ENCODE peak calls at places on chromosomes 2 and 18, in five cellular contexts. B, F, T, W and C are unnamed samples.
A peak's percentile ranks its signal among the peaks of the same experiment; 100 is the strongest.

GRCh38 chr2:240340361-240340761 is 95.1 kb upstream of the GPC1 start:
- DNase-seq in F (no peak), T (no peak), W (no peak), B (no peak), C (no peak)

GRCh38 chr2:85605406-85606115 is 3.1 kb upstream of the TMEM150A start:
- DNase-seq in B (no peak), W (no peak), T (no peak), F (peak; percentile 72), C (peak; percentile 82)

GRCh38 chr2:210072922-210073509 is 70.6 kb downstream of the RPE start:
- DNase-seq in T (no peak), W (no peak), B (no peak), F (peak; percentile 73), C (peak; percentile 16)

GRCh38 chr18:49016648-49017539 is 66.1 kb upstream of the SMAD7 start:
- DNase-seq in W (peak; percentile 48), T (no peak), F (peak; percentile 84), B (no peak), C (peak; percentile 80)

GRCh38 chr2:127415593-127416485 is 2.4 kb upstream of the PROC start:
- DNase-seq in F (no peak), B (peak; percentile 77), W (peak; percentile 88), T (peak; percentile 79), C (no peak)

GRCh38 chr2:69416147-69416546 is 21.1 kb downstream of the NFU1 start:
- DNase-seq in F (no peak), T (no peak), B (no peak), W (no peak), C (no peak)

GRCh38 chr2:236343400-236344161 is 79.4 kb upstream of the ASB18 start:
- DNase-seq in F (peak; percentile 73), T (peak; percentile 47), B (peak; percentile 44), W (peak; percentile 68), C (peak; percentile 73)

GRCh38 chr18:44937985-44938384 is 257.3 kb downstream of the SETBP1 start:
- DNase-seq in T (no peak), B (no peak), F (no peak), W (no peak), C (no peak)

GRCh38 chr2:71943238-71944182 is 204.2 kb downstream of the CYP26B1 start:
- DNase-seq in B (no peak), W (peak; percentile 21), F (peak; percentile 62), T (no peak), C (no peak)

GRCh38 chr2:14693874-14694273 is 61.4 kb downstream of the LRATD1 start:
- DNase-seq in T (no peak), W (no peak), B (no peak), F (no peak), C (no peak)

GRCh38 chr2:30622452-30622851 is 175.4 kb downstream of the LCLAT1 start:
- DNase-seq in F (no peak), T (no peak), B (peak; percentile 24), W (no peak), C (no peak)

GRCh38 chr2:162261032-162261945 is 18.0 kb upstream of the FAP start:
- DNase-seq in T (no peak), F (peak; percentile 86), W (no peak), B (no peak), C (peak; percentile 31)

GRCh38 chr2:1744446-1745170 is at the start of gene PXDN:
- DNase-seq in W (peak; percentile 59), T (no peak), F (peak; percentile 86), B (no peak), C (peak; percentile 90)

GRCh38 chr18:58942486-58942885 is 77.8 kb downstream of the ZNF532 start:
- DNase-seq in B (no peak), W (no peak), F (no peak), T (no peak), C (no peak)

GRCh38 chr2:213187833-213188532 is 36.6 kb upstream of the IKZF2 start:
- DNase-seq in B (no peak), F (peak; percentile 60), T (no peak), W (no peak), C (peak; percentile 71)

GRCh38 chr18:59264651-59265245 is 8.5 kb downstream of the RAX start:
- DNase-seq in T (no peak), F (no peak), B (no peak), W (no peak), C (peak; percentile 9)

GRCh38 chr2:142131016-142131714 is at the start of gene LRP1B:
- DNase-seq in F (peak; percentile 46), B (no peak), W (no peak), T (no peak), C (peak; percentile 15)